ENCODE peak calls at places on chromosome 17, in four cellular contexts. A, D, G and K are unnamed samples.

GRCh38 chr17:75367312-75367711 is 38.2 kb downstream of the GRB2 start:
- DNase-seq in A (no peak), G (no peak), D (no peak), K (no peak)

GRCh38 chr17:39863918-39864746 is at the start of gene IKZF3:
- DNase-seq in G (no peak), A (peak; percentile 77), D (peak; percentile 1), K (peak; percentile 93)

GRCh38 chr17:80605326-80606066 is 60.9 kb downstream of the RPTOR start:
- DNase-seq in G (no peak), A (no peak), D (no peak), K (peak; percentile 89)

GRCh38 chr17:2598166-2598565 is 4.7 kb downstream of the PAFAH1B1 start:
- DNase-seq in G (no peak), A (no peak), D (no peak), K (no peak)

GRCh38 chr17:82854226-82854625 is 14.4 kb upstream of the ZNF750 start:
- DNase-seq in G (no peak), D (no peak), A (no peak), K (no peak)

GRCh38 chr17:9875441-9875840 is 29.6 kb downstream of the RCVRN start:
- DNase-seq in G (no peak), A (no peak), D (no peak), K (no peak)

GRCh38 chr17:42623732-42624596 is 14.5 kb downstream of the TUBG1 start:
- DNase-seq in D (no peak), G (no peak), A (no peak), K (peak; percentile 93)

GRCh38 chr17:68301438-68301959 is 10.2 kb downstream of the ARSG start:
- DNase-seq in G (no peak), D (no peak), A (no peak), K (peak; percentile 88)

GRCh38 chr17:5769936-5770335 is 185.6 kb upstream of the NLRP1 start:
- DNase-seq in G (no peak), A (no peak), D (peak; percentile 97), K (no peak)

GRCh38 chr17:17890773-17891759 is 54.3 kb upstream of the SREBF1 start:
- DNase-seq in D (peak; percentile 52), A (peak; percentile 16), G (peak; percentile 42), K (peak; percentile 76)

GRCh38 chr17:80846932-80847331 is 144.7 kb upstream of the CHMP6 start:
- DNase-seq in A (no peak), G (no peak), D (no peak), K (no peak)

GRCh38 chr17:2814499-2815341 is 18.5 kb downstream of the RAP1GAP2 start:
- DNase-seq in G (no peak), D (no peak), A (peak; percentile 83), K (no peak)

GRCh38 chr17:2177235-2177811 is 122.4 kb downstream of the HIC1 start:
- DNase-seq in A (no peak), G (no peak), D (no peak), K (peak; percentile 46)

GRCh38 chr17:77160032-77160876 is 19.5 kb downstream of the SEC14L1 start:
- DNase-seq in A (no peak), D (no peak), G (no peak), K (peak; percentile 65)

GRCh38 chr17:75430159-75430748 is 24.8 kb upstream of the GRB2 start:
- DNase-seq in D (no peak), G (no peak), A (no peak), K (no peak)

GRCh38 chr17:10618202-10618635 is 38.9 kb downstream of the MYH3 start:
- DNase-seq in A (no peak), D (peak; percentile 69), G (peak; percentile 18), K (peak; percentile 55)

GRCh38 chr17:49523706-49524472 is 28.8 kb downstream of the NGFR start:
- DNase-seq in D (peak; percentile 12), G (no peak), A (no peak), K (peak; percentile 27)

GRCh38 chr17:64502809-64503208 is 3.3 kb downstream of the DDX5 start:
- DNase-seq in A (no peak), G (no peak), D (no peak), K (no peak)

GRCh38 chr17:80265205-80266068 is 4.8 kb downstream of the RNF213 start:
- DNase-seq in A (no peak), G (no peak), D (no peak), K (no peak)

GRCh38 chr17:21177854-21178600 is 35.9 kb downstream of the TMEM11 start:
- DNase-seq in A (no peak), D (no peak), G (no peak), K (no peak)

GRCh38 chr17:32659419-32659842 is 172.6 kb downstream of the CDK5R1 start:
- DNase-seq in A (peak; percentile 15), D (peak; percentile 56), G (no peak), K (peak; percentile 65)

GRCh38 chr17:13346996-13347762 is 254.6 kb downstream of the HS3ST3A1 start:
- DNase-seq in G (peak; percentile 86), A (no peak), D (no peak), K (peak; percentile 1)

GRCh38 chr17:35726609-35727460 is 4.6 kb upstream of the RASL10B start:
- DNase-seq in G (peak; percentile 72), D (no peak), A (no peak), K (peak; percentile 10)

GRCh38 chr17:13597723-13598347 is 3.9 kb downstream of the HS3ST3A1 start:
- DNase-seq in A (no peak), D (peak; percentile 64), G (no peak), K (peak; percentile 7)

GRCh38 chr17:73827627-73828241 is 183.5 kb upstream of the SDK2 start:
- DNase-seq in A (no peak), D (no peak), G (no peak), K (peak; percentile 46)

GRCh38 chr17:83028851-83029250 is 50.6 kb upstream of the METRNL start:
- DNase-seq in D (no peak), G (no peak), A (no peak), K (no peak)

GRCh38 chr17:21345236-21345635 is 30.9 kb upstream of the KCNJ12 start:
- DNase-seq in G (no peak), D (no peak), A (no peak), K (no peak)

GRCh38 chr17:80524150-80524712 is 20.4 kb upstream of the RPTOR start:
- DNase-seq in G (no peak), D (no peak), A (no peak), K (no peak)

GRCh38 chr17:16425698-16426659 is 10.6 kb downstream of the TRPV2 start:
- DNase-seq in A (no peak), G (no peak), D (no peak), K (peak; percentile 91)

GRCh38 chr17:83155128-83156081 is 76.0 kb downstream of the METRNL start:
- DNase-seq in D (no peak), A (no peak), G (no peak), K (no peak)

GRCh38 chr17:64994281-64994680 is 62.3 kb downstream of the GNA13 start:
- DNase-seq in D (no peak), G (no peak), A (no peak), K (no peak)

GRCh38 chr17:36082062-36082461 is 7.9 kb downstream of the CCL3 start:
- DNase-seq in D (no peak), A (no peak), G (no peak), K (no peak)

GRCh38 chr17:38469875-38470274 is 41.6 kb downstream of the ARHGAP23 start:
- DNase-seq in G (no peak), A (no peak), D (no peak), K (no peak)

GRCh38 chr17:65586899-65587298 is 25.5 kb upstream of the AXIN2 start:
- DNase-seq in D (no peak), G (no peak), A (no peak), K (no peak)

GRCh38 chr17:47636273-47637030 is 13.3 kb upstream of the KPNB1 start:
- DNase-seq in A (no peak), G (no peak), D (no peak), K (no peak)

GRCh38 chr17:76193616-76194015 is 46.7 kb downstream of the RNF157 start:
- DNase-seq in A (no peak), D (no peak), G (no peak), K (no peak)

GRCh38 chr17:1059131-1059795 is 62.3 kb downstream of the TIMM22 start:
- DNase-seq in A (no peak), G (no peak), D (peak; percentile 47), K (no peak)

GRCh38 chr17:7077911-7078546 is 2.0 kb downstream of the CLEC10A start:
- DNase-seq in A (no peak), G (no peak), D (no peak), K (no peak)